ENCODE peak calls at places on chromosomes 16 and 17, in ten cellular contexts. One of them, this sample, is unnamed.

GRCh38 chr16:2838928-2839327 is 8.8 kb downstream of the ZG16B start:
- DNase-seq in pancreas: peak
- DNase-seq in NCI-H69: peak
- DNase-seq in nephron progenitor cell: peak
- DNase-seq in body of pancreas: peak
- DNase-seq in HS-27A: peak
- DNase-seq in Calu3: peak
- DNase-seq in T-helper 17 cell: peak
- DNase-seq in GM12865: peak
- DNase-seq in amniotic stem cell: peak
- DNase-seq in this sample: peak

GRCh38 chr16:69367980-69368379 is 16.4 kb upstream of the TMED6 start:
- DNase-seq in pancreas: no peak
- DNase-seq in NCI-H69: no peak
- DNase-seq in nephron progenitor cell: no peak
- DNase-seq in body of pancreas: no peak
- DNase-seq in HS-27A: no peak
- DNase-seq in Calu3: no peak
- DNase-seq in T-helper 17 cell: no peak
- DNase-seq in GM12865: no peak
- DNase-seq in amniotic stem cell: no peak
- DNase-seq in this sample: no peak

GRCh38 chr16:70395345-70395901 is 43.5 kb downstream of the ST3GAL2 start:
- DNase-seq in pancreas: peak
- DNase-seq in NCI-H69: peak
- DNase-seq in nephron progenitor cell: peak
- DNase-seq in body of pancreas: peak
- DNase-seq in HS-27A: no peak
- DNase-seq in Calu3: peak
- DNase-seq in T-helper 17 cell: peak
- DNase-seq in GM12865: peak
- DNase-seq in amniotic stem cell: no peak
- DNase-seq in this sample: peak

GRCh38 chr17:17702821-17703607 is 21.8 kb downstream of the RAI1 start:
- DNase-seq in pancreas: no peak
- DNase-seq in NCI-H69: no peak
- DNase-seq in nephron progenitor cell: peak
- DNase-seq in body of pancreas: no peak
- DNase-seq in HS-27A: no peak
- DNase-seq in Calu3: no peak
- DNase-seq in T-helper 17 cell: no peak
- DNase-seq in GM12865: no peak
- DNase-seq in amniotic stem cell: no peak
- DNase-seq in this sample: no peak

GRCh38 chr17:38451030-38451839 is 23.0 kb downstream of the ARHGAP23 start:
- DNase-seq in pancreas: no peak
- DNase-seq in NCI-H69: no peak
- DNase-seq in nephron progenitor cell: peak
- DNase-seq in body of pancreas: no peak
- DNase-seq in HS-27A: peak
- DNase-seq in Calu3: peak
- DNase-seq in T-helper 17 cell: no peak
- DNase-seq in GM12865: no peak
- DNase-seq in amniotic stem cell: peak
- DNase-seq in this sample: no peak

GRCh38 chr16:31695667-31696066 is 168.0 kb downstream of the AHSP start:
- DNase-seq in pancreas: no peak
- DNase-seq in NCI-H69: no peak
- DNase-seq in nephron progenitor cell: no peak
- DNase-seq in body of pancreas: no peak
- DNase-seq in HS-27A: no peak
- DNase-seq in Calu3: no peak
- DNase-seq in T-helper 17 cell: no peak
- DNase-seq in GM12865: peak
- DNase-seq in amniotic stem cell: no peak
- DNase-seq in this sample: peak

GRCh38 chr17:78868391-78868790 is 27.8 kb upstream of the USP36 start:
- DNase-seq in pancreas: no peak
- DNase-seq in NCI-H69: no peak
- DNase-seq in nephron progenitor cell: no peak
- DNase-seq in body of pancreas: no peak
- DNase-seq in HS-27A: no peak
- DNase-seq in Calu3: no peak
- DNase-seq in T-helper 17 cell: no peak
- DNase-seq in GM12865: no peak
- DNase-seq in amniotic stem cell: peak
- DNase-seq in this sample: no peak

GRCh38 chr16:23216658-23217246 is 34.2 kb downstream of the SCNN1G start:
- DNase-seq in pancreas: no peak
- DNase-seq in NCI-H69: no peak
- DNase-seq in nephron progenitor cell: no peak
- DNase-seq in body of pancreas: no peak
- DNase-seq in HS-27A: no peak
- DNase-seq in Calu3: no peak
- DNase-seq in T-helper 17 cell: no peak
- DNase-seq in GM12865: no peak
- DNase-seq in amniotic stem cell: no peak
- DNase-seq in this sample: no peak

GRCh38 chr16:58661199-58661830 is 23.3 kb downstream of the SLC38A7 start:
- DNase-seq in pancreas: peak
- DNase-seq in NCI-H69: peak
- DNase-seq in nephron progenitor cell: peak
- DNase-seq in body of pancreas: peak
- DNase-seq in HS-27A: peak
- DNase-seq in Calu3: peak
- DNase-seq in T-helper 17 cell: no peak
- DNase-seq in GM12865: peak
- DNase-seq in amniotic stem cell: peak
- DNase-seq in this sample: no peak

GRCh38 chr17:49401971-49402491 is 12.7 kb downstream of the PHB1 start:
- DNase-seq in pancreas: no peak
- DNase-seq in NCI-H69: peak
- DNase-seq in nephron progenitor cell: no peak
- DNase-seq in body of pancreas: no peak
- DNase-seq in HS-27A: no peak
- DNase-seq in Calu3: no peak
- DNase-seq in T-helper 17 cell: no peak
- DNase-seq in GM12865: no peak
- DNase-seq in amniotic stem cell: no peak
- DNase-seq in this sample: no peak

GRCh38 chr16:25747160-25747758 is 55.5 kb downstream of the HS3ST4 start:
- DNase-seq in pancreas: no peak
- DNase-seq in NCI-H69: no peak
- DNase-seq in nephron progenitor cell: peak
- DNase-seq in body of pancreas: no peak
- DNase-seq in HS-27A: no peak
- DNase-seq in Calu3: no peak
- DNase-seq in T-helper 17 cell: no peak
- DNase-seq in GM12865: peak
- DNase-seq in amniotic stem cell: no peak
- DNase-seq in this sample: no peak

GRCh38 chr16:88527186-88527936 is 42.8 kb upstream of the ZC3H18 start:
- DNase-seq in pancreas: peak
- DNase-seq in NCI-H69: peak
- DNase-seq in nephron progenitor cell: peak
- DNase-seq in body of pancreas: peak
- DNase-seq in HS-27A: no peak
- DNase-seq in Calu3: peak
- DNase-seq in T-helper 17 cell: peak
- DNase-seq in GM12865: peak
- DNase-seq in amniotic stem cell: no peak
- DNase-seq in this sample: peak

GRCh38 chr17:28792877-28793666 is 49.3 kb downstream of the TRAF4 start:
- DNase-seq in pancreas: no peak
- DNase-seq in NCI-H69: no peak
- DNase-seq in nephron progenitor cell: no peak
- DNase-seq in body of pancreas: no peak
- DNase-seq in HS-27A: no peak
- DNase-seq in Calu3: no peak
- DNase-seq in T-helper 17 cell: no peak
- DNase-seq in GM12865: no peak
- DNase-seq in amniotic stem cell: no peak
- DNase-seq in this sample: no peak

GRCh38 chr17:13337864-13338371 is 263.8 kb downstream of the HS3ST3A1 start:
- DNase-seq in pancreas: no peak
- DNase-seq in NCI-H69: peak
- DNase-seq in nephron progenitor cell: peak
- DNase-seq in body of pancreas: peak
- DNase-seq in HS-27A: no peak
- DNase-seq in Calu3: peak
- DNase-seq in T-helper 17 cell: no peak
- DNase-seq in GM12865: peak
- DNase-seq in amniotic stem cell: peak
- DNase-seq in this sample: no peak

GRCh38 chr17:75587718-75588545 is at the start of gene MYO15B:
- DNase-seq in pancreas: no peak
- DNase-seq in NCI-H69: peak
- DNase-seq in nephron progenitor cell: peak
- DNase-seq in body of pancreas: peak
- DNase-seq in HS-27A: no peak
- DNase-seq in Calu3: peak
- DNase-seq in T-helper 17 cell: peak
- DNase-seq in GM12865: no peak
- DNase-seq in amniotic stem cell: no peak
- DNase-seq in this sample: peak

GRCh38 chr16:22296225-22297113 is 740 bp upstream of the POLR3E start:
- DNase-seq in pancreas: no peak
- DNase-seq in NCI-H69: peak
- DNase-seq in nephron progenitor cell: peak
- DNase-seq in body of pancreas: peak
- DNase-seq in HS-27A: no peak
- DNase-seq in Calu3: no peak
- DNase-seq in T-helper 17 cell: no peak
- DNase-seq in GM12865: no peak
- DNase-seq in amniotic stem cell: no peak
- DNase-seq in this sample: no peak

GRCh38 chr17:80877095-80877828 is 114.4 kb upstream of the CHMP6 start:
- DNase-seq in pancreas: no peak
- DNase-seq in NCI-H69: peak
- DNase-seq in nephron progenitor cell: no peak
- DNase-seq in body of pancreas: no peak
- DNase-seq in HS-27A: no peak
- DNase-seq in Calu3: no peak
- DNase-seq in T-helper 17 cell: no peak
- DNase-seq in GM12865: peak
- DNase-seq in amniotic stem cell: no peak
- DNase-seq in this sample: peak

GRCh38 chr17:68981288-68981687 is 26.1 kb upstream of the ABCA8 start:
- DNase-seq in pancreas: no peak
- DNase-seq in NCI-H69: no peak
- DNase-seq in nephron progenitor cell: no peak
- DNase-seq in body of pancreas: peak
- DNase-seq in HS-27A: peak
- DNase-seq in Calu3: peak
- DNase-seq in T-helper 17 cell: no peak
- DNase-seq in GM12865: peak
- DNase-seq in amniotic stem cell: no peak
- DNase-seq in this sample: no peak

GRCh38 chr17:4740584-4740983 is 856 bp upstream of the CXCL16 start:
- DNase-seq in pancreas: no peak
- DNase-seq in NCI-H69: no peak
- DNase-seq in nephron progenitor cell: no peak
- DNase-seq in body of pancreas: no peak
- DNase-seq in HS-27A: no peak
- DNase-seq in Calu3: no peak
- DNase-seq in T-helper 17 cell: no peak
- DNase-seq in GM12865: no peak
- DNase-seq in amniotic stem cell: no peak
- DNase-seq in this sample: no peak

This sample was measured in activated CD8-positive, alpha-beta memory T cell treated with anti-CD3 and anti-CD28 coated beads, Interleukin-2, amount 50 U/mL, for 4 hours.